ENCODE peak calls at places on chromosomes 16 and 17, in six cellular contexts. B, W, P, K, A and C are unnamed samples.

GRCh38 chr16:87834668-87835473 is 34.4 kb downstream of the SLC7A5 start:
- DNase-seq in W (peak), K (no peak), P (no peak), A (no peak), B (no peak), C (no peak)

GRCh38 chr16:71807905-71808592 is 585 bp downstream of the AP1G1 start:
- DNase-seq in W (no peak), P (peak), K (no peak), A (no peak), B (peak), C (peak)

GRCh38 chr17:49069585-49070273 is 62.8 kb upstream of the B4GALNT2 start:
- DNase-seq in W (peak), P (no peak), A (no peak), K (no peak), B (no peak), C (peak)

GRCh38 chr17:50397111-50397918 is at the start of gene LRRC59:
- DNase-seq in W (peak), K (peak), P (peak), A (peak), B (peak), C (peak)

GRCh38 chr17:9805769-9806168 is 14.4 kb upstream of the DHRS7C start:
- DNase-seq in K (no peak), W (no peak), P (no peak), A (no peak), B (no peak), C (no peak)

GRCh38 chr17:3512512-3513171 is 36.8 kb downstream of the ASPA start:
- DNase-seq in K (no peak), B (no peak), P (no peak), W (peak), A (no peak), C (no peak)

GRCh38 chr17:29090746-29091395 is 47.9 kb downstream of the PIPOX start:
- DNase-seq in B (no peak), K (no peak), A (no peak), W (no peak), P (no peak), C (no peak)

GRCh38 chr17:1767358-1767757 is 5.5 kb downstream of the SERPINF1 start:
- DNase-seq in B (no peak), A (no peak), W (no peak), P (no peak), K (no peak), C (no peak)

GRCh38 chr16:31460582-31461002 is 1.3 kb downstream of the ARMC5 start:
- DNase-seq in B (no peak), P (no peak), A (peak), W (peak), K (peak), C (peak)

GRCh38 chr17:58965221-58965620 is 141.5 kb downstream of the TRIM37 start:
- DNase-seq in P (no peak), K (no peak), A (no peak), W (no peak), B (no peak), C (no peak)

GRCh38 chr16:53612003-53612402 is 91.7 kb downstream of the RPGRIP1L start:
- DNase-seq in W (no peak), K (no peak), A (no peak), P (no peak), B (peak), C (no peak)

GRCh38 chr16:68251812-68252211 is 6.6 kb downstream of the PLA2G15 start:
- DNase-seq in P (no peak), A (no peak), K (no peak), W (no peak), B (no peak), C (no peak)

GRCh38 chr16:84499638-84500037 is 4.8 kb downstream of the MEAK7 start:
- DNase-seq in W (no peak), K (no peak), B (no peak), A (no peak), P (no peak), C (no peak)

GRCh38 chr17:27106347-27106981 is 187.4 kb upstream of the WSB1 start:
- DNase-seq in W (no peak), K (no peak), B (no peak), P (no peak), A (no peak), C (no peak)

GRCh38 chr17:50565559-50566350 is 5.2 kb downstream of the CACNA1G start:
- DNase-seq in A (no peak), W (peak), P (no peak), K (peak), B (no peak), C (no peak)

GRCh38 chr16:78321611-78322010 is 222.2 kb downstream of the WWOX start:
- DNase-seq in K (no peak), P (no peak), W (no peak), A (no peak), B (no peak), C (no peak)